ENCODE peak calls at places on chromosomes 12 and 14, in ten cellular contexts. J, B, U, G, Y, D, N, C, X and O are unnamed samples.

GRCh38 chr14:30275604-30276003 is 283.4 kb upstream of the G2E3 start:
- DNase-seq in J (no peak), B (no peak), U (no peak), G (no peak), Y (no peak), D (no peak), N (no peak), C (no peak), X (no peak), O (no peak)

GRCh38 chr14:77421241-77421640 is 2.1 kb downstream of the NOXRED1 start:
- DNase-seq in J (no peak), B (no peak), U (no peak), G (no peak), Y (no peak), D (peak), N (no peak), C (peak), X (no peak), O (no peak)

GRCh38 chr14:95375539-95376109 is 55.9 kb upstream of the CLMN start:
- DNase-seq in J (no peak), B (no peak), U (no peak), G (no peak), Y (no peak), D (no peak), N (no peak), C (no peak), X (no peak), O (no peak)

GRCh38 chr12:78119351-78119918 is 288.7 kb downstream of the NAV3 start:
- DNase-seq in J (no peak), B (no peak), U (no peak), G (no peak), Y (no peak), D (no peak), N (no peak), C (no peak), X (no peak), O (no peak)

GRCh38 chr14:89629383-89629782 is 212.3 kb upstream of the FOXN3 start:
- DNase-seq in J (no peak), B (no peak), U (no peak), G (no peak), Y (no peak), D (no peak), N (no peak), C (no peak), X (no peak), O (no peak)

GRCh38 chr12:105420046-105420445 is 89.6 kb downstream of the C12orf75 start:
- DNase-seq in J (no peak), B (no peak), U (no peak), G (no peak), Y (no peak), D (no peak), N (no peak), C (no peak), X (no peak), O (no peak)

GRCh38 chr12:93080452-93080851 is 151.4 kb upstream of the EEA1 start:
- DNase-seq in J (no peak), B (no peak), U (no peak), G (no peak), Y (no peak), D (no peak), N (no peak), C (no peak), X (no peak), O (no peak)

GRCh38 chr12:123134265-123134664 is 16.6 kb downstream of the PITPNM2 start:
- DNase-seq in J (no peak), B (peak), U (no peak), G (no peak), Y (no peak), D (no peak), N (no peak), C (no peak), X (no peak), O (no peak)

GRCh38 chr12:3204143-3204542 is 127.0 kb downstream of the TSPAN9 start:
- DNase-seq in J (no peak), B (no peak), U (no peak), G (no peak), Y (no peak), D (no peak), N (no peak), C (no peak), X (no peak), O (no peak)

GRCh38 chr14:97298775-97299174 is 501.6 kb downstream of the VRK1 start:
- DNase-seq in J (no peak), B (no peak), U (no peak), G (no peak), Y (no peak), D (no peak), N (no peak), C (no peak), X (no peak), O (no peak)

GRCh38 chr12:3281588-3282150 is 204.5 kb downstream of the TSPAN9 start:
- DNase-seq in J (no peak), B (no peak), U (peak), G (no peak), Y (no peak), D (no peak), N (no peak), C (no peak), X (no peak), O (no peak)

GRCh38 chr12:4280351-4281163 is 7.0 kb downstream of the CCND2 start:
- DNase-seq in J (peak), B (no peak), U (peak), G (peak), Y (peak), D (peak), N (peak), C (no peak), X (peak), O (peak)

GRCh38 chr14:57617510-57617909 is 123.9 kb upstream of the CCDC198 start:
- DNase-seq in J (no peak), B (no peak), U (no peak), G (no peak), Y (no peak), D (no peak), N (no peak), C (no peak), X (no peak), O (no peak)

GRCh38 chr12:67430708-67431335 is 161.7 kb downstream of the CAND1 start:
- DNase-seq in J (peak), B (peak), U (peak), G (no peak), Y (peak), D (peak), N (peak), C (peak), X (peak), O (peak)

GRCh38 chr12:1801285-1801975 is 18.9 kb upstream of the LRTM2 start:
- DNase-seq in J (peak), B (no peak), U (no peak), G (no peak), Y (no peak), D (no peak), N (no peak), C (no peak), X (peak), O (no peak)

GRCh38 chr12:105946541-105946940 is 192.2 kb downstream of the NUAK1 start:
- DNase-seq in J (no peak), B (peak), U (peak), G (no peak), Y (peak), D (no peak), N (peak), C (peak), X (peak), O (no peak)

GRCh38 chr14:55053018-55053417 is 1.6 kb downstream of the MAPK1IP1L start:
- DNase-seq in J (no peak), B (no peak), U (no peak), G (no peak), Y (no peak), D (no peak), N (no peak), C (no peak), X (no peak), O (no peak)

DNA sequence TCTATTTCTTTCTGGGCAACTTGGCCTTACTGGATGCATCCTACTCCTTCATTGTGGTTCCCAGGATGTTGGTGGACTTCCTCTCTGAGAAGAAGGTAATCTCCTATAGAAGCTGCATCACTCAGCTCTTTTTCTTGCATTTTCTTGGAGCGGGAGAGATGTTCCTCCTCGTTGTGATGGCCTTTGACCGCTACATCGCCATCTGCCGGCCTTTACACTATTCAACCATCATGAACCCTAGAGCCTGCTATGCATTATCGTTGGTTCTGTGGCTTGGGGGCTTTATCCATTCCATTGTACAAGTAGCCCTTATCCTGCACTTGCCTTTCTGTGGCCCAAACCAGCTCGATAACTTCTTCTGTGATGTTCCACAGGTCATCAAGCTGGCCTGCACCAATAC is 5.3 kb downstream of the OR4N5 start:
- DNase-seq in J (no peak), B (no peak), U (no peak), G (no peak), Y (no peak), D (no peak), N (no peak), C (no peak), X (no peak), O (no peak)
- TF ChIP-seq CTCF in J (no peak), B (no peak), U (no peak), G (no peak), Y (no peak), D (no peak), N (no peak), C (no peak), X (no peak), O (no peak)

DNA sequence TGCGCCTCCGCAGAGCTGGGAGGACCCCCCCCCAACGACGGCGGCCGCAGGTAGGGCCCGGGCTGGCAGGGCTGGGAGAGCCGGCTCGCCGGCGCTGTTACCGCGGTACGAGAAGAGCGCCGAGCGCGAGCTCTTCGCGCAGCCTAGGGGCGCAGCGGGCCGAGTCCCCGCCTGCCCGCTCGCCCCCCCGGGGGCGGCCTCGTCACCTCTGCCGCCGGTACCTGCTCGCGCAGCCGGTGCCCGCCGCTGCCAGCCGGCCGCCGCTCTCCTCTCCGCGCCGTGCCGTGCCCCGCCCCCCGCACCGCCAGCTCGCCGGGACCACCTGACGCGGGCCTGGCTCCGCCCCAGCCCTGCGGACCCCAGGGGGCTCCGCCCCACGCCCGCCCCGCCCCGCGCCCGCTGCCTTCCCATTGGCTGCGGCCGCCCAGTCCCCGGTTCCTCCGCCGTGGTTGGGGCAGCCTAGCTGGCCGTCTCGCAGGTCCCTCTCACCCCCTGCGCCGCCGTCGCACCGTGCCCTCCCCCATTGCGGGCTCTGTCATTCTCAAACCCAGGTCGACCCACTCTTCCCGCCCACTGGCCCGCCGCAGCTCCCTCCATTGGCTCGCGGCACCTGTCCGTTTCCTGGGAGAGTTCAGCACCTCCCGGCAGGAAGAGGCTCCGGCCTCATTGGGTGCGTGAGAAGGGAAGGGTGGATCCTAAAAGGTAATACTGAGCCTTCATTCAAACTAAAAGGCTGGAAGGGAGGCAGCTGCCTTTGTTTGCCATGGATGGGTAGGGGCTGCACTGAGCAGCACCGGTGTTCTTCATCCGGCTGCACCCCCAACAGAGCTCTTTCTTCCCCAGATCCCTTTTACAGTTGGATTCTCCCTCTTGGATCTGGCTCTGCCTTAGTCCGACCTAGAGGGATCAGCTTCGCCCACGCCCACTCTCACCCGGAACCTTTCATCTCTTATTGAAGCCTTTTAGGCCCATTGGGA is at the start of gene MAP3K9:
- DNase-seq in J (no peak), B (peak), U (peak), G (peak), Y (peak), D (peak), N (peak), C (peak), X (peak), O (peak)
- H3K4me3 ChIP-seq in J (peak), B (peak), U (peak), G (peak), Y (peak), D (peak), N (peak), C (peak), X (peak), O (peak)

GRCh38 chr12:113936460-113936859 is 29.7 kb downstream of the RBM19 start:
- DNase-seq in J (no peak), B (no peak), U (no peak), G (no peak), Y (no peak), D (no peak), N (no peak), C (no peak), X (no peak), O (no peak)
- TF ChIP-seq CTCF in J (no peak), B (no peak), U (no peak), G (no peak), Y (no peak), D (no peak), N (no peak), C (no peak), X (no peak), O (no peak)

GRCh38 chr12:104105461-104105860 is 32.5 kb downstream of the NFYB start:
- DNase-seq in J (no peak), B (no peak), U (peak), G (no peak), Y (no peak), D (no peak), N (no peak), C (no peak), X (no peak), O (no peak)
- H3K4me3 ChIP-seq in J (no peak), B (no peak), U (no peak), G (no peak), Y (no peak), D (no peak), N (no peak), C (no peak), X (no peak), O (no peak)

GRCh38 chr14:104776961-104777807 is 18.4 kb downstream of the AKT1 start:
- DNase-seq in J (no peak), B (no peak), U (no peak), G (peak), Y (no peak), D (no peak), N (no peak), C (no peak), X (no peak), O (no peak)
- TF ChIP-seq CTCF in J (no peak), B (no peak), U (no peak), G (no peak), Y (no peak), D (no peak), N (no peak), C (no peak), X (no peak), O (no peak)

DNA sequence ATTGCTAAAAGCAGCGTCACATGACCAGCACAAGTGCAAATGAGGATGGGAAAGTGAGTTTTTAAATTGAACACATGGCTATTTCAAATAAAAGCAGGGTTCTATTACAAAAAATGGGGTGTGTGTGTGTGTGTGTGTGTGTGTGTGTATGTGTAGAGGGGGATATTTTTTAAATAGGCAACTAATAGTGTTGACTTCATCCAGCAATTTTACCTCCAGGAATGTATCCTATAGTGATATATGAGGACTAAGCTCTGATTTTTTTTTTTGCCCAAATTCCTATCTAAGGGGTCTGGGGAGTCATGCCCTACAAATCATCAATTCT is 78.9 kb upstream of the AMN1 start:
- DNase-seq in J (no peak), B (no peak), U (no peak), G (no peak), Y (no peak), D (no peak), N (no peak), C (no peak), X (no peak), O (no peak)
- H3K4me3 ChIP-seq in J (no peak), B (no peak), U (no peak), G (no peak), Y (no peak), D (no peak), N (no peak), C (no peak), X (no peak), O (no peak)